ENCODE peak calls at places on chromosomes 2 and 18, in five cellular contexts. G is cardiac muscle cell, A is tibial artery, S is neural progenitor cell, T is upper lobe of left lung. W is an unnamed sample.

GRCh38 chr18:48314694-48315093 is 94.5 kb downstream of the ZBTB7C start:
- DNase-seq in G (no peak), A (no peak), S (peak; percentile 62), T (no peak), W (no peak)

GRCh38 chr18:76446746-76447267 is 48.2 kb downstream of the ZNF516 start:
- DNase-seq in G (no peak), A (no peak), S (no peak), T (no peak), W (no peak)

GRCh38 chr2:65660340-65660739 is 227.9 kb upstream of the SPRED2 start:
- DNase-seq in G (no peak), A (no peak), S (no peak), T (no peak), W (no peak)

GRCh38 chr2:150090031-150090430 is 397.4 kb downstream of the RND3 start:
- DNase-seq in G (peak; percentile 36), A (no peak), S (no peak), T (no peak), W (no peak)

GRCh38 chr2:66698879-66699278 is 264.0 kb downstream of the MEIS1 start:
- DNase-seq in G (no peak), A (no peak), S (no peak), T (no peak), W (no peak)

GRCh38 chr2:102253753-102254150 is 57.6 kb upstream of the IL1RL1 start:
- DNase-seq in G (no peak), A (no peak), S (no peak), T (no peak), W (no peak)

GRCh38 chr2:203636896-203637818 is 69.3 kb upstream of the CD28 start:
- DNase-seq in G (no peak), A (peak; percentile 45), S (no peak), T (no peak), W (no peak)

GRCh38 chr2:172862077-172862476 is 126.4 kb downstream of the RAPGEF4 start:
- DNase-seq in G (no peak), A (no peak), S (no peak), T (no peak), W (no peak)

GRCh38 chr18:11305507-11305906 is 156.1 kb upstream of the PIEZO2 start:
- DNase-seq in G (no peak), A (no peak), S (no peak), T (no peak), W (no peak)

GRCh38 chr2:240466579-240467148 is 31.2 kb downstream of the GPC1 start:
- DNase-seq in G (no peak), A (no peak), S (no peak), T (peak; percentile 78), W (peak; percentile 5)

GRCh38 chr2:10514743-10515142 is 66.6 kb upstream of the ODC1 start:
- DNase-seq in G (no peak), A (no peak), S (no peak), T (no peak), W (no peak)

GRCh38 chr18:21053127-21053526 is 58.5 kb downstream of the ROCK1 start:
- DNase-seq in G (no peak), A (no peak), S (no peak), T (no peak), W (no peak)

GRCh38 chr2:6917071-6917760 is at the start of gene RNF144A:
- DNase-seq in G (peak; percentile 84), A (no peak), S (peak; percentile 88), T (peak; percentile 96), W (no peak)

GRCh38 chr2:120439067-120439368 is 93.1 kb downstream of the INHBB start:
- DNase-seq in G (no peak), A (no peak), S (no peak), T (no peak), W (no peak)

GRCh38 chr2:168136392-168136977 is 110.9 kb downstream of the STK39 start:
- DNase-seq in G (no peak), A (no peak), S (peak; percentile 21), T (no peak), W (no peak)

GRCh38 chr2:24238158-24238557 is 63.3 kb downstream of the FAM228A start:
- DNase-seq in G (no peak), A (no peak), S (no peak), T (no peak), W (no peak)

DNA sequence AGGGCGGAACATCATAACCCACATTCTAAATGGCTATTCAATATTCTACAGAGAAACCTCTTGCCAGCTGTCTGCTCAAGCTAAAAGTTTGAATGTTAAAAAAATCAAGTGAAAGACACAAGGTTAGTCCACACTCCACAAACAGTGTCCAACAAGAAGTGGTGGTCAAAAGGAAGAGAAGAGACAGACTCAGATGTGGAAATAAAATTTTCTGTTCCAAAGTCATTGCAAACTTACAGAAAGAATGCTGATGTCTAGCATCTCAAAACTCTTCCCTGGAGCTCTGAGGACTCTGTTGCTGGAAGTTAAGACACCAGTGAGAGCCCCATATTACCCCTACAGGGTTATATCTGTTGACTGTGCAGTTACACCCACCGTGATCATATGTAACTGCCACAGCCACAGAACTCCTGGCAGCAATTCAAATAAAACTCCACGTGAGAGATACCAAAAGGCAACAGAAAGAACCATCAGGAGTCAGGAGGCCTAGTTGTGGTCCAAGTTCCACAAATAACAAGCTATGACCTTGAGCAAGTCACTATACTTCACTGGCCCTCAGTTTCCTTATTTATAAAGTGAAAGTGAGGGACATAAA is 60.9 kb downstream of the AAK1 start:
- DNase-seq in G (no peak), A (no peak), S (no peak), T (no peak), W (no peak)
- H3K4me3 ChIP-seq in G (no peak overlapping the region), A (no peak overlapping the region), S (no peak overlapping the region), T (no peak overlapping the region), W (no peak overlapping the region)

GRCh38 chr2:95333888-95334338 is 36.8 kb downstream of the KCNIP3 start:
- DNase-seq in G (no peak), A (no peak), S (no peak), T (no peak), W (no peak)
- H3K9me3 ChIP-seq in G (no peaks in the 10 kb centered on the region), A (peaks cover 2% of the 10 kb centered on the region), S (no peaks in the 10 kb centered on the region), T (no peaks in the 10 kb centered on the region), W (no peaks in the 10 kb centered on the region)

GRCh38 chr2:164535280-164536025 is 85.8 kb downstream of the GRB14 start:
- DNase-seq in G (peak; percentile 5), A (no peak), S (no peak), T (no peak), W (no peak)
- TF ChIP-seq CTCF in G (no peak), A (no peak), S (no peak), T (no peak), W (no peak)

GRCh38 chr2:4973354-4973753 is 718.8 kb upstream of the SOX11 start:
- DNase-seq in G (no peak), A (no peak), S (no peak), T (no peak), W (no peak)
- H3K4me3 ChIP-seq in G (no peak overlapping the region), A (no peak overlapping the region), S (no peak overlapping the region), T (no peak overlapping the region), W (no peak overlapping the region)

W was measured in ascending aorta.